ENCODE peak calls at places on chromosome 17, in seven cellular contexts. T is omental fat pad, B is progenitor cell of endocrine pancreas, L is AG09309, K is adrenal gland, C is NB4, A is right lobe of liver. X is an unnamed sample.

GRCh38 chr17:15744885-15745284 is 12.8 kb downstream of the TBC1D26 start:
- DNase-seq in T (no peak), L (no peak), B (no peak), C (no peak), A (no peak), K (no peak), X (no peak)

GRCh38 chr17:44115585-44116415 is 7.6 kb downstream of the HDAC5 start:
- DNase-seq in C (peak), A (no peak), T (no peak), K (no peak), B (peak), L (no peak), X (no peak)

GRCh38 chr17:2347805-2348685 is 10.7 kb downstream of the SGSM2 start:
- DNase-seq in T (no peak), L (peak), B (no peak), A (peak), C (no peak), K (peak), X (no peak)

GRCh38 chr17:80845863-80846671 is 145.6 kb upstream of the CHMP6 start:
- DNase-seq in B (no peak), C (no peak), T (no peak), K (no peak), A (no peak), L (no peak), X (peak)

GRCh38 chr17:65756760-65757159 is 195.3 kb upstream of the AXIN2 start:
- DNase-seq in K (no peak), A (no peak), C (no peak), B (no peak), T (no peak), L (no peak), X (no peak)

GRCh38 chr17:40604327-40605080 is 39.2 kb upstream of the CCR7 start:
- DNase-seq in L (no peak), T (no peak), B (no peak), K (no peak), C (no peak), A (no peak), X (no peak)

GRCh38 chr17:34842235-34842634 is 119.0 kb downstream of the CCT6B start:
- DNase-seq in A (no peak), T (no peak), L (no peak), C (no peak), K (no peak), B (no peak), X (no peak)

GRCh38 chr17:56440391-56440790 is 153.1 kb upstream of the NOG start:
- DNase-seq in B (no peak), T (no peak), C (no peak), L (no peak), K (no peak), A (no peak), X (no peak)

GRCh38 chr17:39994448-39994847 is 13.8 kb downstream of the PSMD3 start:
- DNase-seq in A (peak), K (no peak), L (no peak), B (no peak), T (no peak), C (no peak), X (no peak)

GRCh38 chr17:75059369-75060345 is 12.6 kb downstream of the KCTD2 start:
- DNase-seq in C (peak), T (no peak), A (no peak), L (peak), B (no peak), K (no peak), X (no peak)

GRCh38 chr17:65559483-65559801 is 2.0 kb downstream of the AXIN2 start:
- DNase-seq in T (no peak), C (no peak), B (no peak), K (no peak), A (no peak), L (no peak), X (no peak)

GRCh38 chr17:27496501-27496943 is 40.3 kb downstream of the KSR1 start:
- DNase-seq in A (peak), T (no peak), L (no peak), B (peak), C (no peak), K (no peak), X (no peak)

GRCh38 chr17:27181935-27182334 is 112.0 kb upstream of the WSB1 start:
- DNase-seq in B (no peak), C (no peak), K (no peak), T (no peak), L (no peak), A (no peak), X (no peak)

GRCh38 chr17:7997186-7997585 is 5.2 kb upstream of the GUCY2D start:
- DNase-seq in C (peak), B (no peak), L (no peak), A (peak), T (no peak), K (peak), X (peak)

GRCh38 chr17:74417178-74418045 is 14.5 kb upstream of the GPRC5C start:
- DNase-seq in C (peak), A (no peak), L (no peak), K (no peak), B (no peak), T (no peak), X (no peak)

DNA sequence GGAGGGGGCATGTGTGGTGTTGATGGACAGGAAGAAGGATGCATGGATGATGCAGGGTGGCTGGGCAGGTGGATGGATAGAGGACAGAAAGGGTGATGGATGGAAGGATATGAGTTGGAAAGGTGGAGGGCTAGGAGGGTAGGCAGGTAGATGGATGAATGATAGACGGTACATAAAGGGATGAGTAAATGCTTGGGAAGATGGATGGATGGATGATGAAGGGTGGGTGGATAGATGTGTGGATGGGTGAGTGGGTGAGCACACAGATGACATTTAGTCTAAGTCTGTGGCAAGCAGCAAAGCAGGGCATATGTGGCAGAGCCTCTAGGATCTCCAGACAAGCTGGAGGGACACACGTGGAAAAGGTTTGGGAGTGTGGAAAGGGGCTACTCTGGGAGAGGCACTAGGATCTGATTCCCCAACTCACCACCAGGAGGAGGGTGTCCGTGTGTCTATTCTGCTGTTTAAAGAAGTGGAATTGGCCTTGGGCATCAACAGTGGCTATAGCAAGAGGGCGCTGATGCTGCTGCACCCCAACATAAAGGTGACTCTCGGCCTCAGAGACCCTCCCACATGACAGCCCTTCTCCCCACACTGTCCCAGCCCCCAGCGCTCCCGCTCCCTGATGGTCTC is 8.2 kb downstream of the PLD2 start:
- DNase-seq in C (no peak), B (no peak), T (no peak), K (no peak), A (no peak), L (no peak), X (no peak)
- TF ChIP-seq CTCF in C (no peak), B (peak), T (no peak), K (peak), A (no peak), L (peak), X (no peak)

DNA sequence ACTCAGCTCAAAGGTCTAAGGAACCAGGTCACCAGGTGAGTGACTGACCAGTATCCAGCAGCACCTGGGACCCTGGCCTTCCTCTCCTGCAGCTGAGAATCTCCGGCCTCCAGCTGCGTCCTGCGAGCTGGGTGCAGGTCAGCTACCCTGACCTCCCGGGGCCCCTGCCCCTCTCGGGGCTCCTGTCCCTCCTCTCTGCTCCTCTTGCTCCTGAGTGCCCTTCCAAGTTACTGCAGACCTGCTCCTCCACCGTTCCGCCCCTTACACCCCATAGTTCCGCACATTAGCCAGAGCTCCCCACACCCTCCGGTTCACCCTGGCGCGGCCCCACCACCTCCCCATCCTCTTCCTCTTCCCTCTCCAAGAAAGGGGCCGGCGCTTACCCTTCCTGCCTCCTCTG is 10.6 kb downstream of the FOXJ1 start:
- DNase-seq in B (no peak), A (no peak), K (no peak), C (no peak), L (no peak), T (no peak), X (no peak)
- TF ChIP-seq CTCF in B (no peak), A (no peak), K (no peak), C (no peak), L (no peak), T (no peak), X (no peak)

DNA sequence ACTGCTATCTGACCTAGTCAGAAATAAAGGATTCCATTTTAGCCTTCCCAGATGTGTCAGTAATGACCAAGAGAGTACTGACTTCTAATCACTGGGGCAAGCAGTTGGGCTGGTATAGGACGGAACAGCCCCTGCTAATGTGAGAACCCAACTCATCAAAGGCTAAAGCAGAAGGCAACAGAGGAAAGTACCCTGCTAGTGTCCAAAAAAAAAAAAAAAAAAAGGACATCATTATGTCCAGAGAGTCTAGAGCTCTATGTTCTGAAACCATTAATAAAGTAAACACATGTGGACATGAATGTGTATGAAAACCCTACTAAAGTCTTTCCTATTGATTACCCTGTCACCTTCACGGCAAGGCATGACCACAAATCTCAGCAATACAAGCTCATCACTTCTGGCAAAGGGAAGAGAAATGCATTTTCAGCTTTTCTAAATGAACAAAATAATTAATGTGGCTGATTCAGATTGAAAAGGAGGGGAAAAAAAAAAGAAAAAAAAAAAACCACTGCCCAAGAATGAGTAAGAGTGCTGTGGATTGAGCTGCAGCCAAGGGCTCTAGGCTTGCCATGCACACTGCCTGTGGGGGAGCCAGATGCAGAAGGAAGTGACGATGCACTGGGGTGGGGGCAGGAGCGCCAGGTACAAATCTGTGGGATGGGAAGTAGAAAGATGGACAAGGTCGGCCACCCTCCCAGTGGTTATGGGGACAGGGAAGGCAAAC is 84.8 kb downstream of the CYTH1 start:
- DNase-seq in K (no peak), T (no peak), L (peak), B (no peak), A (peak), C (peak), X (no peak)
- TF ChIP-seq CTCF in K (no peak), T (no peak), L (no peak), B (no peak), A (no peak), C (no peak), X (no peak)

GRCh38 chr17:47717261-47717697 is 15.8 kb upstream of the TBX21 start:
- DNase-seq in T (no peak), L (no peak), C (peak), A (no peak), B (no peak), K (no peak), X (no peak)
- TF ChIP-seq CTCF in T (no peak), L (peak), C (peak), A (peak), B (peak), K (peak), X (no peak)

GRCh38 chr17:77213778-77214132 is 73.0 kb downstream of the SEC14L1 start:
- DNase-seq in K (no peak), B (no peak), A (no peak), T (no peak), L (no peak), C (no peak), X (no peak)

GRCh38 chr17:77214328-77214727 is 73.6 kb downstream of the SEC14L1 start:
- DNase-seq in T (no peak), A (no peak), L (no peak), K (no peak), C (no peak), B (no peak), X (no peak)

GRCh38 chr17:77212833-77213777 is 72.3 kb downstream of the SEC14L1 start:
- DNase-seq in K (no peak), L (no peak), B (no peak), A (no peak), C (no peak), T (no peak), X (no peak)

GRCh38 chr17:77215281-77215680 is 74.5 kb downstream of the SEC14L1 start:
- DNase-seq in C (no peak), B (no peak), K (no peak), A (no peak), L (no peak), T (no peak), X (no peak)

DNA sequence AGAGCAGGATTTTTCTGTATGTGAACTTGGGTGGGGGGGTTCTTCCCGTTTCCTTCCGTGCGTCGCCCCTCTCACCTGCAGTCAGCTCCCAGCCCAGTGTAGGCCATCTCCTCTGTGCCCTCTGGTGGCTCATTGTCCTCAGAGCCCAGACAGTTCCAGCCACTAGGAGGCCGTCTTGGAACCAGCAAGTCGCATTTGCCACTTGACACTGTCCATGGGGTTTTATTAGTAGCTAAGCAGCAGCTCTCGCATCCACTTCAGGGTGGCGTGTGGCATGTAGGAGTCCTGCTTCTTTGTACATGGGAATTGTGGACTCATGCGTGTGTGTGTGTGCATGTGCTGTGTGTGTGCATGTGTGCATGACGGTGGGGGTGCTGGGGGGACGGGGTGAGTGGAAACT is 74.0 kb downstream of the SEC14L1 start:
- DNase-seq in T (no peak), B (no peak), A (no peak), C (peak), L (no peak), K (no peak), X (no peak)
- TF ChIP-seq CTCF in T (no peak), B (peak), A (peak), C (peak), L (peak), K (peak), X (no peak)